ENCODE peak calls at places on chromosome X, in seven cellular contexts. Z is HL-60, W is upper lobe of left lung, B is stomach, D is H1, A is endothelial cell of umbilical vein, C is breast epithelium. P is an unnamed sample.

GRCh38 chrX:29477878-29478277 is 737.5 kb upstream of the MAGEB2 start:
- DNase-seq in W (no peak), B (no peak), A (no peak), D (no peak), Z (no peak), C (no peak), P (no peak)

GRCh38 chrX:24525455-24525854 is 60.4 kb downstream of the PDK3 start:
- DNase-seq in A (no peak), B (no peak), Z (no peak), D (no peak), C (no peak), W (no peak), P (no peak)

GRCh38 chrX:108362026-108362425 is 76.2 kb downstream of the COL4A6 start:
- DNase-seq in D (no peak), A (no peak), B (no peak), W (no peak), Z (no peak), C (no peak), P (no peak)

GRCh38 chrX:45557390-45557789 is 356.7 kb upstream of the DIPK2B start:
- DNase-seq in W (no peak), D (no peak), Z (no peak), A (peak; percentile 37), B (no peak), C (no peak), P (no peak)

GRCh38 chrX:7146703-7147430 is 645 bp upstream of the STS start:
- DNase-seq in D (no peak), W (no peak), A (no peak), Z (no peak), B (peak; percentile 45), C (no peak), P (no peak)

GRCh38 chrX:8879750-8880149 is 78.6 kb upstream of the FAM9A start:
- DNase-seq in Z (no peak), D (no peak), C (no peak), W (no peak), A (peak; percentile 9), B (peak; percentile 32), P (no peak)

GRCh38 chrX:55488268-55488558 is 1.4 kb downstream of the USP51 start:
- DNase-seq in W (no peak), B (no peak), Z (no peak), D (no peak), C (peak; percentile 50), A (peak; percentile 2), P (no peak)

GRCh38 chrX:101377542-101377941 is 8.4 kb downstream of the BTK start:
- DNase-seq in Z (no peak), B (no peak), W (no peak), C (no peak), A (no peak), D (no peak), P (no peak)

GRCh38 chrX:21966866-21967265 is 26.4 kb downstream of the SMS start:
- DNase-seq in B (no peak), Z (no peak), A (no peak), C (no peak), D (no peak), W (no peak), P (no peak)

GRCh38 chrX:31608651-31609050 is 536.8 kb upstream of the FTHL17 start:
- DNase-seq in C (no peak), A (no peak), B (no peak), D (no peak), Z (no peak), W (no peak), P (no peak)

GRCh38 chrX:1394731-1395501 is 3.0 kb upstream of the SLC25A6 start:
- DNase-seq in A (no peak), Z (no peak), B (no peak), W (no peak), C (peak; percentile 44), D (no peak), P (no peak)

GRCh38 chrX:9517062-9517461 is 52.2 kb downstream of the TBL1X start:
- DNase-seq in C (no peak), D (no peak), Z (no peak), A (no peak), W (no peak), B (no peak), P (no peak)

GRCh38 chrX:80807606-80808159 is 2.0 kb downstream of the BRWD3 start:
- DNase-seq in Z (no peak), A (no peak), C (peak; percentile 60), W (no peak), D (no peak), B (no peak), P (peak; percentile 70)

GRCh38 chrX:15680401-15680800 is 15.8 kb upstream of the CLTRN start:
- DNase-seq in W (no peak), Z (peak; percentile 41), D (no peak), A (no peak), C (no peak), B (no peak), P (no peak)

GRCh38 chrX:53594354-53594753 is 92.2 kb downstream of the HUWE1 start:
- DNase-seq in B (no peak), W (no peak), A (no peak), C (no peak), Z (peak; percentile 15), D (no peak), P (no peak)

GRCh38 chrX:81120936-81121351 is 80.8 kb downstream of the HMGN5 start:
- DNase-seq in D (no peak), W (no peak), Z (peak; percentile 20), A (peak; percentile 64), C (no peak), B (peak; percentile 34), P (no peak)

GRCh38 chrX:64885850-64886249 is 90.4 kb downstream of the ZC4H2 start:
- DNase-seq in C (no peak), A (no peak), W (no peak), Z (no peak), D (no peak), B (no peak), P (no peak)

GRCh38 chrX:149568701-149569296 is 18.5 kb downstream of the MAGEA9B start:
- DNase-seq in D (no peak), C (no peak), W (no peak), A (no peak), Z (no peak), B (no peak), P (no peak)

GRCh38 chrX:107675823-107676555 is 47.7 kb downstream of the PRPS1 start:
- DNase-seq in Z (no peak), A (no peak), C (no peak), B (no peak), D (no peak), W (no peak), P (no peak)

DNA sequence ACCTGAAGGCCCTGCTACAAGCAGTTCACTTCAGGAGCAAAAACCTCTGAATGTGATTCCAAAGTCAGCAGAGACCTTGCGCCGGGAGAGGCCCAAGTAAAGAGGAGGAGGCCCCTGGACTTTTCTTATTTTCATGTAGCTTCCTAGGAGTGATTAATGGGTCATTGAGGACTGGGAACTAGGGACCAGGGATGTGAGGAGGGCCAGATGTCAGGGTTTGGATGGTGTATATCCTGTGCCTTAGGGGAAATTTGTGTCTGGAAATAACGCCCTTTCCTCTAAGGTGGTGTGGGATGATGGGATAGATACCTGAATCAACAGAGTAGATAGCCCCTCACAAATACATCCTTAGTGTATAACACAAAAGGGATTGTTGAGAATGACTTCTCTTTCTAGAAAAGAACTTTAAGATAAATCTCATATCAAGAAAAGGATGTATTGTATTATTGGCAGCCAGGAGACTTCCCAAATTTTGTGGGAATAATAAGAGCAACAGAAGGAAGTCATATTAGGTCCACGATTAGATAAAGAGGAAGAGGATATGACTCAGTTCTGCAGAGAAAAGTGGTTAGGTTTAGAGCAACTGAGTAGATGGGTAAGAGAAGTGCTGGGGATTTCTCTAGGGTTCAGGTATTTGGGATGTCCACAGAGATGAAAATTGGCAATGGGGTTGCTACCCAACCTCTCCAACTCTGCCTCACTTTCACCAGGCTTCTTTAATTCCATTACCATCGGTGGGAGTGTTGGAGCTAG is 1.1 kb downstream of the ITGB1BP2 start:
- DNase-seq in D (no peak), B (no peak), W (no peak), Z (no peak), C (no peak), A (peak; percentile 37), P (no peak)
- H3K4me3 ChIP-seq in D (no peak overlapping the region), B (no peak overlapping the region), W (no peak overlapping the region), Z (no peak overlapping the region), C (no peak overlapping the region), A (no peak overlapping the region), P (no peak overlapping the region)

GRCh38 chrX:13685126-13685763 is 3.7 kb upstream of the RAB9A start:
- DNase-seq in W (no peak), A (no peak), D (no peak), C (no peak), Z (no peak), B (no peak), P (no peak)

GRCh38 chrX:13676885-13677284 is 12.0 kb upstream of the RAB9A start:
- DNase-seq in Z (no peak), W (no peak), A (no peak), C (no peak), D (no peak), B (no peak), P (no peak)

GRCh38 chrX:13684361-13684760 is 4.6 kb upstream of the RAB9A start:
- DNase-seq in A (no peak), Z (no peak), D (no peak), B (no peak), C (no peak), W (no peak), P (no peak)

GRCh38 chrX:13687203-13687602 is 1.7 kb upstream of the RAB9A start:
- DNase-seq in B (no peak), W (no peak), A (no peak), Z (no peak), D (no peak), C (no peak), P (no peak)

GRCh38 chrX:13681595-13681994 is 7.3 kb upstream of the RAB9A start:
- DNase-seq in C (no peak), D (no peak), W (no peak), Z (no peak), A (no peak), B (no peak), P (no peak)
- TF ChIP-seq POLR2AphosphoS5 in C (no peak), D (no peak), W (no peak), Z (no peak), A (no peak), B (no peak), P (no peak)

DNA sequence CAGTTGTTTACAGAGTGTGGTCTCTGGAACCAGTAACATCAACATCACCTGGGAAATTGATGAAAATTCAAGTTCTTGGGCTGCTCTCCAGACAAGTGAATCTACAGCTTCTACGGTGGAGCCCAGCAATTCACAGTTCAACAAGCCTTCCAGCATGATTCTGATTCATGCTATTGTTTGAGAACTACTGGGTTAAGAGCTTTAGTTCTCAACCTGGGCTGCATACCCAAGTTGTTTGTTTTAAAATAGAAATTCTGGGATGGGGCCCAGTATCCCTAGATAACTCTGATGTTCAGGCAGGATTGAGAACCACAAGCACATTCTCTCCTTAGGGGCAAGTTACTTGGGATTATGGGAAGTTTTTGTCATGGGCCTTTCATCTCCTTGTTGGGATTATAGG is 37.9 kb upstream of the PGK1 start:
- DNase-seq in A (no peak), B (no peak), Z (no peak), D (no peak), W (no peak), C (no peak), P (no peak)
- H3K4me3 ChIP-seq in A (no peak overlapping the region), B (no peak overlapping the region), Z (no peak overlapping the region), D (no peak overlapping the region), W (no peak overlapping the region), C (no peak overlapping the region), P (no peak overlapping the region)

DNA sequence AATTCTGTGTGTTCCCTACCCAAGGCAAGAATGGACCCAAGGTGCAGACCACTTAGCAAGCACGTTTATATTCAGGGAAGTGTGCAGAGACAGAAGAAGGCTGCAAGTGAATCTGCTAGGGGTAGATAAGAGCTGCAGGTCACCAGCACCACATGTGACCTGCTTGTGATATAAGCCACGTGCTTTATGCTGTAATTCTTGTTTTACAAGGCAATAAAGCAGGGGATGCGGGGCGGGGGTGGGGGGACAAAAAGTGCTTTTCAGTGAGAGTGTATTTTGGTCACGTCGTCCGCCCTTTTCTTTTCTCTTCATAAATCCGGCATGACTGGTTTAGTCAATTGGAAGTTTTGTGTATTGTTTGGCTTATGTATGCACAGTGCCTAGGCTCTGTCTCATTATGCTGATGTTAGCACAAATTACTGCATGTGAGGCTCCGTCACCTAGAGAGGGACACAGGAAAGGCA is 192.7 kb downstream of the RBMX2 start:
- DNase-seq in C (no peak), Z (no peak), A (no peak), B (no peak), W (no peak), D (no peak), P (no peak)
- TF ChIP-seq POLR2AphosphoS5 in C (no peak), Z (no peak), A (no peak), B (no peak), W (no peak), D (no peak), P (no peak)